ENCODE peak calls at places on chromosomes 6 and 20, in four cellular contexts. P is testis, Q is left ventricle myocardium inferior, A is IMR-90. O is an unnamed sample.
A peak's percentile ranks its signal among the peaks of the same experiment; 100 is the strongest.

GRCh38 chr6:161301338-161301737 is 27.5 kb upstream of the AGPAT4 start:
- DNase-seq in P (no peak), Q (peak; percentile 17), A (peak; percentile 63), O (no peak)

GRCh38 chr20:47118641-47119040 is 224.0 kb downstream of the EYA2 start:
- DNase-seq in P (no peak), Q (no peak), A (peak; percentile 28), O (no peak)

GRCh38 chr6:148629910-148630470 is 116.8 kb upstream of the UST start:
- DNase-seq in P (no peak), Q (no peak), A (no peak), O (no peak)

GRCh38 chr20:35820715-35821114 is 48.9 kb downstream of the PHF20 start:
- DNase-seq in P (no peak), Q (no peak), A (peak; percentile 52), O (no peak)

GRCh38 chr20:25586877-25587276 is 1.5 kb upstream of the NINL start:
- DNase-seq in P (no peak), Q (no peak), A (peak; percentile 28), O (no peak)

GRCh38 chr6:126054258-126054702 is 67.9 kb downstream of the TRMT11 start:
- DNase-seq in P (no peak), Q (no peak), A (no peak), O (no peak)

GRCh38 chr6:45275358-45275757 is 52.8 kb upstream of the RUNX2 start:
- DNase-seq in P (no peak), Q (no peak), A (no peak), O (no peak)

GRCh38 chr6:143176090-143177021 is 115.7 kb downstream of the AIG1 start:
- DNase-seq in P (peak; percentile 63), Q (no peak), A (peak; percentile 88), O (no peak)

GRCh38 chr20:34023937-34024732 is 30.4 kb downstream of the RALY start:
- DNase-seq in P (no peak), Q (no peak), A (no peak), O (no peak)

GRCh38 chr6:10531942-10532341 is 10.8 kb downstream of the GCNT2 start:
- DNase-seq in P (no peak), Q (no peak), A (no peak), O (peak; percentile 29)

GRCh38 chr6:108293527-108294296 is 1.1 kb upstream of the AFG1L start:
- DNase-seq in P (no peak), Q (no peak), A (no peak), O (no peak)

GRCh38 chr6:67888886-67889681 is 746.0 kb upstream of the ADGRB3 start:
- DNase-seq in P (no peak), Q (no peak), A (no peak), O (no peak)

GRCh38 chr6:111536888-111537287 is 53.9 kb upstream of the REV3L start:
- DNase-seq in P (no peak), Q (no peak), A (no peak), O (peak; percentile 25)

GRCh38 chr6:136969433-136969832 is 47.3 kb downstream of the SLC35D3 start:
- DNase-seq in P (no peak), Q (peak; percentile 26), A (no peak), O (no peak)

GRCh38 chr20:17889226-17889625 is 79.4 kb downstream of the SNX5 start:
- DNase-seq in P (no peak), Q (no peak), A (no peak), O (no peak)

GRCh38 chr20:1660263-1660662 is 2.7 kb upstream of the SIRPG start:
- DNase-seq in P (no peak), Q (no peak), A (no peak), O (no peak)

GRCh38 chr20:1654994-1655393 is 2.6 kb downstream of the SIRPG start:
- DNase-seq in P (no peak), Q (no peak), A (no peak), O (no peak)

GRCh38 chr20:1652960-1653359 is 4.6 kb downstream of the SIRPG start:
- DNase-seq in P (no peak), Q (no peak), A (no peak), O (no peak)

GRCh38 chr20:1657556-1658334 is at the start of gene SIRPG:
- DNase-seq in P (no peak), Q (no peak), A (no peak), O (no peak)

GRCh38 chr20:1656844-1657243 is 735 bp downstream of the SIRPG start:
- DNase-seq in P (no peak), Q (no peak), A (no peak), O (no peak)
- H3K4me3 ChIP-seq in P (no peak overlapping the region), Q (no peak overlapping the region), A (no peak overlapping the region), O (no peak overlapping the region)

GRCh38 chr20:42706762-42707161 is 482.9 kb downstream of the PTPRT start:
- DNase-seq in P (no peak), Q (no peak), A (no peak), O (no peak)

GRCh38 chr20:42701948-42702347 is 487.8 kb downstream of the PTPRT start:
- DNase-seq in P (peak; percentile 72), Q (no peak), A (no peak), O (no peak)

GRCh38 chr20:42708261-42708660 is 481.4 kb downstream of the PTPRT start:
- DNase-seq in P (no peak), Q (no peak), A (no peak), O (no peak)

GRCh38 chr20:42703744-42704143 is 486.0 kb downstream of the PTPRT start:
- DNase-seq in P (peak; percentile 53), Q (no peak), A (no peak), O (no peak)

DNA sequence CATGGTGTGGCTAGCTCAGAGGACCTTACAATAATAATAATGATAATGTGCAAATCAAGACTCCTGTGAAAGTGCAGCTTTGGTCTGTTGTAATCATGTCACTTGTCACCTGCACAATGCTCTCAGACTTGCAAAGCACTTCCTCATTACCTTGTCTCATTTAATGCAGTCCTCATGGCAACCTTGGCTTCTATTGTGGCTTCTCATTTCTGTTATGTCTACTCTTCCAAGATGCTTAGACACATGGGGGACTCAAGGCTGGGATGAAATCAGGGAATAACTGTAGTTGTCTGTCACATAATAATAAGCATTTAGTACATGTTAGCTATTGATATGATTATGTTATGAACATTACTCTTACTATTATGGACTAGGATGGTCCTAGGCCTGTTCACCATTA is 484.2 kb downstream of the PTPRT start:
- DNase-seq in P (no peak), Q (no peak), A (no peak), O (no peak)
- H3K9me3 ChIP-seq in P (no peaks in the 10 kb centered on the region), Q (peaks cover 30% of the 10 kb centered on the region), A (peaks cover 18% of the 10 kb centered on the region), O (no peaks in the 10 kb centered on the region)

GRCh38 chr6:159981591-159982245 is 12.8 kb downstream of the IGF2R start:
- DNase-seq in P (peak; percentile 49), Q (no peak), A (peak; percentile 91), O (peak; percentile 62)

GRCh38 chr6:159985296-159985940 is 16.5 kb downstream of the IGF2R start:
- DNase-seq in P (no peak), Q (no peak), A (peak; percentile 58), O (no peak)

GRCh38 chr6:159982726-159983506 is 14.0 kb downstream of the IGF2R start:
- DNase-seq in P (no peak), Q (no peak), A (peak; percentile 33), O (no peak)

GRCh38 chr6:159983641-159984080 is 14.8 kb downstream of the IGF2R start:
- DNase-seq in P (no peak), Q (no peak), A (peak; percentile 51), O (no peak)

GRCh38 chr6:159984268-159984786 is 15.4 kb downstream of the IGF2R start:
- DNase-seq in P (no peak), Q (no peak), A (peak; percentile 93), O (no peak)
- H3K4me1 ChIP-seq in P (peaks cover 45% of the 10 kb centered on the region), Q (peaks cover 91% of the 10 kb centered on the region), A (peaks cover 30% of the 10 kb centered on the region), O (peaks cover 66% of the 10 kb centered on the region)

GRCh38 chr20:3777726-3778629 is 3.3 kb downstream of the SPEF1 start:
- DNase-seq in P (peak; percentile 60), Q (peak; percentile 77), A (no peak), O (peak; percentile 69)
- H3K4me3 ChIP-seq in P (peak overlapping the region; percentile 45), Q (peak overlapping the region; percentile 69), A (peak overlapping the region; percentile 39), O (peak overlapping the region; percentile 25)

O was measured in heart left ventricle.